ENCODE peak calls at places on chromosomes 1 and 21, in six cellular contexts. B is sigmoid colon, O is A549, I is ovary, H is tibial nerve, A is transverse colon. P is an unnamed sample.

GRCh38 chr1:28111157-28111556 is 22.7 kb upstream of the EYA3 start:
- DNase-seq in B (no peak), O (no peak), I (no peak), H (no peak), A (no peak), P (no peak)

GRCh38 chr21:32325706-32326105 is 27.1 kb downstream of the MRAP start:
- DNase-seq in B (no peak), O (no peak), I (no peak), H (no peak), A (no peak), P (no peak)

GRCh38 chr1:44089371-44090070 is 29.1 kb upstream of the KLF17 start:
- DNase-seq in B (no peak), O (no peak), I (no peak), H (no peak), A (no peak), P (no peak)

GRCh38 chr21:34198232-34199120 is 125.1 kb downstream of the MRPS6 start:
- DNase-seq in B (no peak), O (no peak), I (no peak), H (no peak), A (no peak), P (peak; percentile 87)

GRCh38 chr21:41802684-41803083 is 35.8 kb upstream of the RIPK4 start:
- DNase-seq in B (peak; percentile 91), O (no peak), I (peak; percentile 80), H (peak; percentile 66), A (peak; percentile 26), P (no peak)

GRCh38 chr21:45997495-45998275 is 16.1 kb downstream of the COL6A1 start:
- DNase-seq in B (peak; percentile 66), O (no peak), I (peak; percentile 36), H (no peak), A (peak; percentile 7), P (no peak)

GRCh38 chr1:155911156-155912055 is at the start of gene RIT1:
- DNase-seq in B (peak; percentile 95), O (peak; percentile 86), I (peak; percentile 89), H (peak; percentile 84), A (peak; percentile 93), P (peak; percentile 94)

GRCh38 chr1:211985556-211986264 is 49.6 kb downstream of the INTS7 start:
- DNase-seq in B (no peak), O (no peak), I (no peak), H (no peak), A (no peak), P (no peak)

GRCh38 chr1:5253036-5253435 is 598.6 kb downstream of the AJAP1 start:
- DNase-seq in B (no peak), O (no peak), I (no peak), H (no peak), A (no peak), P (no peak)

GRCh38 chr1:6259491-6260362 is 1.2 kb downstream of the GPR153 start:
- DNase-seq in B (peak; percentile 95), O (peak; percentile 68), I (peak; percentile 93), H (peak; percentile 78), A (peak; percentile 86), P (peak; percentile 95)

GRCh38 chr21:38839370-38839681 is 33.6 kb downstream of the ETS2 start:
- DNase-seq in B (no peak), O (peak; percentile 36), I (no peak), H (no peak), A (no peak), P (no peak)

GRCh38 chr1:22119626-22120468 is 23.1 kb downstream of the WNT4 start:
- DNase-seq in B (peak; percentile 53), O (no peak), I (no peak), H (no peak), A (no peak), P (no peak)

GRCh38 chr1:966603-967295 is 467 bp downstream of the PLEKHN1 start:
- DNase-seq in B (peak; percentile 83), O (peak; percentile 56), I (no peak), H (peak; percentile 41), A (peak; percentile 85), P (no peak)

GRCh38 chr1:175367896-175368295 is 175.3 kb upstream of the KIAA0040 start:
- DNase-seq in B (no peak), O (no peak), I (no peak), H (no peak), A (no peak), P (no peak)

GRCh38 chr1:164784960-164785359 is 226.0 kb downstream of the PBX1 start:
- DNase-seq in B (no peak), O (no peak), I (no peak), H (no peak), A (no peak), P (no peak)

GRCh38 chr1:960371-961131 is at the start of gene KLHL17:
- DNase-seq in B (no peak), O (peak; percentile 62), I (no peak), H (peak; percentile 65), A (peak; percentile 83), P (no peak)

GRCh38 chr1:155220566-155220965 is 12.1 kb downstream of the MTX1 start:
- DNase-seq in B (no peak), O (no peak), I (no peak), H (no peak), A (peak; percentile 62), P (no peak)

GRCh38 chr1:115727706-115728249 is 40.7 kb downstream of the CASQ2 start:
- DNase-seq in B (peak; percentile 91), O (peak; percentile 1), I (peak; percentile 59), H (peak; percentile 79), A (peak; percentile 53), P (no peak)

GRCh38 chr1:229221106-229222019 is 49.5 kb upstream of the RAB4A start:
- DNase-seq in B (no peak), O (peak; percentile 95), I (no peak), H (no peak), A (peak; percentile 59), P (no peak)

GRCh38 chr1:26696191-26696644 is 403 bp downstream of the ARID1A start:
- DNase-seq in B (peak; percentile 74), O (no peak), I (no peak), H (no peak), A (peak; percentile 17), P (no peak)

GRCh38 chr1:108011295-108011694 is 46.3 kb upstream of the VAV3 start:
- DNase-seq in B (no peak), O (no peak), I (no peak), H (no peak), A (no peak), P (no peak)

GRCh38 chr1:161089251-161089924 is at the start of gene NECTIN4:
- DNase-seq in B (no peak), O (no peak), I (no peak), H (no peak), A (peak; percentile 82), P (no peak)
- TF ChIP-seq POLR2A in B (no peak), O (no peak), I (no peak), H (no peak), A (peak; percentile 52), P (no peak)

DNA sequence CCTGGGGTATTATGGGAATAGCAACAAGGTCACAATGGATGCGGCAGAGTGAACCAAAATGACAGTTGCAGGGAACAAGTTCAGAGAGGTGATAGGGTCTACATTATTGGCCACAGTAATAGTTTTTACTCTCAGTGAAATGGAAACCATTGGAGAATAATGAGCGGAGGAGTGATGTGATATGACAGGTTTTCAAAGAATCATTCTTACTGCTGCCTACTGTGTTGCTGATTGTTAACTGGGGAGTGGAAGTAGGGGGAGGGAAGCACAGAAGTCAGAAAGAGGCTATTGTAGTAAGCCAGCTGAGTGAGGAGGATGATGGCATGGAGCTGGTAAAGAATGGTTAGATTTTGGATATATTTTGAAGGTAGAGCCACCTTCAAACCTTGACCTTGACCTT is 195.2 kb upstream of the HOOK1 start:
- DNase-seq in B (no peak), O (no peak), I (no peak), H (no peak), A (no peak), P (no peak)
- TF ChIP-seq EP300 in B (no peak), O (no peak), I (no peak), H (no peak), A (no peak), P (no peak)

DNA sequence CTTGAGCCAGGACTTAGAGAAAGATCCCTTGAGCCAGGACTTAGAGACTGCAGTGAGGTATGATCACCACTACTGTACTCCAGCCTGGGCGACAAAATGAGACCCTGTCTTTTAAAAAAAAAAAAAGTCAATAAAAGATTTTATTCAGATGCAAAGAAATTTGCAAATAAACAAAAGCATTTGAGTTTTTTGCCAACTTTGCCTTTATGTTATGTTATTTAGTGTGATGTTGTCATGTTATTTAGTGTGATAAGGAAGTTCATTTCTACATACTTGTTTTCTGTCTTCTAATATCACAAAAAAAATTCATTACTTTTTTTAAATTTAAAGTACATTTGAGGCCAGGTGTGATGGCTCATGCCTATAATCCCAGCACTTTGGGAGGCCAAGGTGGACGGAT is 9.0 kb downstream of the RAD54L start:
- DNase-seq in B (no peak), O (no peak), I (no peak), H (no peak), A (no peak), P (no peak)
- TF ChIP-seq CTCF in B (no peak), O (no peak), I (no peak), H (no peak), A (no peak), P (no peak)

GRCh38 chr1:233916706-233917105 is 12.2 kb downstream of the SLC35F3 start:
- DNase-seq in B (no peak), O (peak; percentile 55), I (no peak), H (no peak), A (no peak), P (no peak)

GRCh38 chr1:233919786-233920185 is 15.3 kb downstream of the SLC35F3 start:
- DNase-seq in B (no peak), O (no peak), I (no peak), H (no peak), A (no peak), P (no peak)
- TF ChIP-seq POLR2A in B (no peak), O (no peak), I (no peak), H (no peak), A (no peak), P (no peak)

GRCh38 chr1:210407207-210407886 is 78.6 kb downstream of the HHAT start:
- DNase-seq in B (peak; percentile 74), O (peak; percentile 60), I (peak; percentile 66), H (peak; percentile 79), A (peak; percentile 76), P (peak; percentile 91)
- TF ChIP-seq EP300 in B (no peak), O (no peak), I (no peak), H (no peak), A (no peak), P (no peak)